ENCODE peak calls at places on chromosome 22, in nine cellular contexts. One of them, this sample, is unnamed.

GRCh38 chr22:31683181-31684105 is 21.4 kb upstream of the PISD start:
- DNase-seq in left lung: no peak
- DNase-seq in fibroblast of lung: no peak
- DNase-seq in A549: no peak
- DNase-seq in heart left ventricle: no peak
- DNase-seq in neural progenitor cell: no peak
- DNase-seq in CD8-positive, alpha-beta memory T cell: peak; percentile 24
- DNase-seq in fibroblast of mammary gland: peak; percentile 24
- DNase-seq in lower lobe of right lung: no peak
- DNase-seq in this sample: no peak

GRCh38 chr22:48702573-48703264 is 1125.0 kb downstream of the BRD1 start:
- DNase-seq in fibroblast of mammary gland: no peak
- DNase-seq in A549: no peak
- DNase-seq in neural progenitor cell: peak; percentile 28
- DNase-seq in lower lobe of right lung: peak; percentile 73
- DNase-seq in CD8-positive, alpha-beta memory T cell: peak; percentile 41
- DNase-seq in fibroblast of lung: no peak
- DNase-seq in left lung: no peak
- DNase-seq in heart left ventricle: peak; percentile 61
- DNase-seq in this sample: no peak

GRCh38 chr22:48897959-48898358 is 929.7 kb downstream of the BRD1 start:
- DNase-seq in lower lobe of right lung: no peak
- DNase-seq in left lung: no peak
- DNase-seq in fibroblast of mammary gland: no peak
- DNase-seq in CD8-positive, alpha-beta memory T cell: no peak
- DNase-seq in neural progenitor cell: no peak
- DNase-seq in A549: no peak
- DNase-seq in fibroblast of lung: no peak
- DNase-seq in heart left ventricle: no peak
- DNase-seq in this sample: peak; percentile 30

GRCh38 chr22:32130464-32130863 is 28.6 kb downstream of the C22orf42 start:
- DNase-seq in fibroblast of lung: no peak
- DNase-seq in CD8-positive, alpha-beta memory T cell: no peak
- DNase-seq in A549: no peak
- DNase-seq in neural progenitor cell: no peak
- DNase-seq in heart left ventricle: no peak
- DNase-seq in left lung: no peak
- DNase-seq in fibroblast of mammary gland: peak; percentile 25
- DNase-seq in lower lobe of right lung: no peak
- DNase-seq in this sample: no peak

GRCh38 chr22:41290262-41291221 is 4.6 kb upstream of the RANGAP1 start:
- DNase-seq in neural progenitor cell: peak; percentile 52
- DNase-seq in left lung: no peak
- DNase-seq in heart left ventricle: peak; percentile 28
- DNase-seq in fibroblast of mammary gland: peak; percentile 63
- DNase-seq in A549: no peak
- DNase-seq in fibroblast of lung: peak; percentile 37
- DNase-seq in CD8-positive, alpha-beta memory T cell: no peak
- DNase-seq in lower lobe of right lung: no peak
- DNase-seq in this sample: peak; percentile 98

GRCh38 chr22:26318975-26319374 is 110.1 kb upstream of the ASPHD2 start:
- DNase-seq in A549: no peak
- DNase-seq in fibroblast of lung: no peak
- DNase-seq in neural progenitor cell: no peak
- DNase-seq in heart left ventricle: no peak
- DNase-seq in CD8-positive, alpha-beta memory T cell: no peak
- DNase-seq in fibroblast of mammary gland: no peak
- DNase-seq in lower lobe of right lung: no peak
- DNase-seq in left lung: no peak
- DNase-seq in this sample: no peak

GRCh38 chr22:37063436-37064420 is 12.2 kb downstream of the KCTD17 start:
- DNase-seq in fibroblast of lung: no peak
- DNase-seq in fibroblast of mammary gland: no peak
- DNase-seq in neural progenitor cell: no peak
- DNase-seq in CD8-positive, alpha-beta memory T cell: no peak
- DNase-seq in lower lobe of right lung: no peak
- DNase-seq in heart left ventricle: no peak
- DNase-seq in left lung: no peak
- DNase-seq in A549: no peak
- DNase-seq in this sample: no peak

GRCh38 chr22:48635825-48636224 is 1191.8 kb downstream of the BRD1 start:
- DNase-seq in neural progenitor cell: no peak
- DNase-seq in left lung: no peak
- DNase-seq in fibroblast of mammary gland: no peak
- DNase-seq in A549: no peak
- DNase-seq in lower lobe of right lung: no peak
- DNase-seq in heart left ventricle: no peak
- DNase-seq in fibroblast of lung: no peak
- DNase-seq in CD8-positive, alpha-beta memory T cell: no peak
- DNase-seq in this sample: no peak

GRCh38 chr22:48827228-48827810 is 1000.4 kb downstream of the BRD1 start:
- DNase-seq in fibroblast of mammary gland: no peak
- DNase-seq in neural progenitor cell: no peak
- DNase-seq in fibroblast of lung: no peak
- DNase-seq in CD8-positive, alpha-beta memory T cell: no peak
- DNase-seq in heart left ventricle: no peak
- DNase-seq in lower lobe of right lung: no peak
- DNase-seq in A549: no peak
- DNase-seq in left lung: no peak
- DNase-seq in this sample: no peak

GRCh38 chr22:30763815-30764686 is 69.4 kb downstream of the OSBP2 start:
- DNase-seq in heart left ventricle: no peak
- DNase-seq in A549: peak; percentile 59
- DNase-seq in lower lobe of right lung: no peak
- DNase-seq in fibroblast of lung: peak; percentile 84
- DNase-seq in CD8-positive, alpha-beta memory T cell: peak; percentile 56
- DNase-seq in left lung: no peak
- DNase-seq in neural progenitor cell: peak; percentile 88
- DNase-seq in fibroblast of mammary gland: peak; percentile 81
- DNase-seq in this sample: no peak

GRCh38 chr22:49365910-49366309 is 461.8 kb downstream of the BRD1 start:
- DNase-seq in neural progenitor cell: no peak
- DNase-seq in fibroblast of mammary gland: no peak
- DNase-seq in left lung: no peak
- DNase-seq in CD8-positive, alpha-beta memory T cell: no peak
- DNase-seq in heart left ventricle: no peak
- DNase-seq in lower lobe of right lung: no peak
- DNase-seq in A549: no peak
- DNase-seq in fibroblast of lung: no peak
- DNase-seq in this sample: no peak

GRCh38 chr22:35314161-35314942 is 14.7 kb downstream of the TOM1 start:
- DNase-seq in neural progenitor cell: no peak
- DNase-seq in CD8-positive, alpha-beta memory T cell: peak; percentile 36
- DNase-seq in A549: no peak
- DNase-seq in heart left ventricle: no peak
- DNase-seq in fibroblast of mammary gland: no peak
- DNase-seq in lower lobe of right lung: no peak
- DNase-seq in fibroblast of lung: no peak
- DNase-seq in left lung: peak; percentile 27
- DNase-seq in this sample: no peak

GRCh38 chr22:46579751-46580449 is 40.3 kb upstream of the GRAMD4 start:
- DNase-seq in heart left ventricle: peak; percentile 55
- DNase-seq in neural progenitor cell: no peak
- DNase-seq in A549: no peak
- DNase-seq in CD8-positive, alpha-beta memory T cell: no peak
- DNase-seq in lower lobe of right lung: no peak
- DNase-seq in left lung: peak; percentile 29
- DNase-seq in fibroblast of lung: no peak
- DNase-seq in fibroblast of mammary gland: no peak
- DNase-seq in this sample: no peak

GRCh38 chr22:46578251-46578823 is 40.9 kb upstream of the CELSR1 start:
- DNase-seq in heart left ventricle: no peak
- DNase-seq in A549: no peak
- DNase-seq in left lung: peak; percentile 50
- DNase-seq in lower lobe of right lung: peak; percentile 46
- DNase-seq in fibroblast of lung: no peak
- DNase-seq in neural progenitor cell: no peak
- DNase-seq in fibroblast of mammary gland: no peak
- DNase-seq in CD8-positive, alpha-beta memory T cell: no peak
- DNase-seq in this sample: no peak

GRCh38 chr22:46580940-46581579 is 39.1 kb upstream of the GRAMD4 start:
- DNase-seq in lower lobe of right lung: peak; percentile 28
- DNase-seq in A549: no peak
- DNase-seq in left lung: no peak
- DNase-seq in fibroblast of mammary gland: no peak
- DNase-seq in fibroblast of lung: no peak
- DNase-seq in heart left ventricle: no peak
- DNase-seq in CD8-positive, alpha-beta memory T cell: no peak
- DNase-seq in neural progenitor cell: no peak
- DNase-seq in this sample: no peak

GRCh38 chr22:46577361-46578249 is 40.2 kb upstream of the CELSR1 start:
- DNase-seq in fibroblast of lung: no peak
- DNase-seq in neural progenitor cell: peak; percentile 11
- DNase-seq in heart left ventricle: peak; percentile 64
- DNase-seq in CD8-positive, alpha-beta memory T cell: no peak
- DNase-seq in fibroblast of mammary gland: no peak
- DNase-seq in A549: no peak
- DNase-seq in left lung: peak; percentile 38
- DNase-seq in lower lobe of right lung: peak; percentile 60
- DNase-seq in this sample: no peak

DNA sequence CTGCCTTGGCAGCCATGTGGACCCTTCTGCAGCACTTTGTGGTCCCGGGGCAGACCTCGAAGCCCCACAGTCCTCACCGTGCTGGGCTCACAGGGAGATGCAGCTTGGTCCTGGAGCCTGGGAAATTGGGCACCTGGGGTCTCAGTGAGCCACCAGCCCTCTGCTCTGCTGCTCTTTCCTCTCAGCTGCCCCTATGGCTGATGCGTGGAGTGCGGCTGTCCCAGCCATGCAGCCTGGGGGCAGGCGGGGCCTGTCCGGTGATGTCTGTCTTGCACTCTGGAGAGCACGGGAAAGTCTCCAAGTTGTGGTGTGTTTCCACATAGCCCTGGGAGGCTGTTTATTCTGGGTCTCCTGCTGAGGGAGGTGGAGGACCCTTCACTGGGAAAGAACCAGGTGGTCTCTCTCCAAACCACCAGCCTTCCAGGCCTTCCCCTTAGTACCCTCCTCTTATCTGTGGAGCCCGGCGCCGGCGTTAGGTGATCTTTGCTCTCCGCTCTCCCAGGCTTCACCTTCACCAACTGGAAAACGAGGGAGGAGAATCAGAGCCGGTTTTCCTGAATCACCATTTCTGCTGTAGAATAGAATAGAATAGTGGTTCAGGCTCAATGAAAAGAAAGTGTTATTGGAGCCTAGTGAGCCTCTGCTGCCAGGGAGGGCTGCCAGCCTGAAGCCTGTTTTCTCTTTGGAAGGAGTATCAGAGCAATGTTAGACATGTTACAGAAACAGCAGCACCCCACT is 41.2 kb upstream of the GRAMD4 start:
- DNase-seq in fibroblast of lung: peak; percentile 71
- DNase-seq in CD8-positive, alpha-beta memory T cell: no peak
- DNase-seq in A549: no peak
- DNase-seq in heart left ventricle: peak; percentile 76
- DNase-seq in lower lobe of right lung: peak; percentile 63
- DNase-seq in fibroblast of mammary gland: peak; percentile 35
- DNase-seq in neural progenitor cell: peak; percentile 37
- DNase-seq in left lung: peak; percentile 61
- DNase-seq in this sample: no peak
- H3K4me3 ChIP-seq in fibroblast of lung: peak overlapping the region; percentile 67
- H3K4me3 ChIP-seq in CD8-positive, alpha-beta memory T cell: no peak overlapping the region
- H3K4me3 ChIP-seq in A549: no peak overlapping the region
- H3K4me3 ChIP-seq in heart left ventricle: peak overlapping the region; percentile 6
- H3K4me3 ChIP-seq in lower lobe of right lung: peak overlapping the region; percentile 81
- H3K4me3 ChIP-seq in fibroblast of mammary gland: no peak overlapping the region
- H3K4me3 ChIP-seq in neural progenitor cell: no peak overlapping the region
- H3K4me3 ChIP-seq in left lung: peak overlapping the region; percentile 66
- H3K4me3 ChIP-seq in this sample: no peak overlapping the region

DNA sequence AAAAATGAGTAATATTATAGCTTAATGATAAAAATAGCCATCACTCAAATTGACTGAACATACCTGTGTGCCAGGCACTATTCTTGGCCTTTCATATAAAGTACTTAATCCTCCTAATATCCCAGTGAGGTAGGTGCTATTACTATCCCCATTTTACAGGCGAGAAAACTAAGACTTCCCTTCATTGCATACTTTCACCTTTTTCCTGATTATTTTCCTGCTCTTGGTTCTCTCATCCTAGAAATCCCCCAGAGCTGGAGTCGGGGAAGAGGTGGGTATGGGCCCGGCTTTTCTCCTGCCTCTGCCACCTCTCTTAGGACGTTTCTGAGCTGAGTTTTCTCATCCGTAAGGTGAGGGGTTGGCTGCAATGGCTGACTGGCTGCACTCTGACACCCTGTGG is 2.2 kb downstream of the NPTXR start:
- DNase-seq in lower lobe of right lung: no peak
- DNase-seq in CD8-positive, alpha-beta memory T cell: no peak
- DNase-seq in fibroblast of lung: no peak
- DNase-seq in heart left ventricle: no peak
- DNase-seq in A549: no peak
- DNase-seq in left lung: no peak
- DNase-seq in fibroblast of mammary gland: no peak
- DNase-seq in neural progenitor cell: no peak
- DNase-seq in this sample: no peak
- H3K4me3 ChIP-seq in lower lobe of right lung: no peak overlapping the region
- H3K4me3 ChIP-seq in CD8-positive, alpha-beta memory T cell: no peak overlapping the region
- H3K4me3 ChIP-seq in fibroblast of lung: no peak overlapping the region
- H3K4me3 ChIP-seq in heart left ventricle: no peak overlapping the region
- H3K4me3 ChIP-seq in A549: no peak overlapping the region
- H3K4me3 ChIP-seq in left lung: no peak overlapping the region
- H3K4me3 ChIP-seq in fibroblast of mammary gland: no peak overlapping the region
- H3K4me3 ChIP-seq in neural progenitor cell: no peak overlapping the region
- H3K4me3 ChIP-seq in this sample: no peak overlapping the region

GRCh38 chr22:45867906-45868555 is 108.9 kb downstream of the WNT7B start:
- DNase-seq in CD8-positive, alpha-beta memory T cell: no peak
- DNase-seq in fibroblast of mammary gland: no peak
- DNase-seq in A549: no peak
- DNase-seq in neural progenitor cell: no peak
- DNase-seq in lower lobe of right lung: no peak
- DNase-seq in heart left ventricle: peak; percentile 51
- DNase-seq in fibroblast of lung: no peak
- DNase-seq in left lung: no peak
- DNase-seq in this sample: no peak
- H3K4me3 ChIP-seq in CD8-positive, alpha-beta memory T cell: no peak overlapping the region
- H3K4me3 ChIP-seq in fibroblast of mammary gland: no peak overlapping the region
- H3K4me3 ChIP-seq in A549: no peak overlapping the region
- H3K4me3 ChIP-seq in neural progenitor cell: peak overlapping the region; percentile 54
- H3K4me3 ChIP-seq in lower lobe of right lung: peak overlapping the region; percentile 32
- H3K4me3 ChIP-seq in heart left ventricle: no peak overlapping the region
- H3K4me3 ChIP-seq in fibroblast of lung: no peak overlapping the region
- H3K4me3 ChIP-seq in left lung: no peak overlapping the region
- H3K4me3 ChIP-seq in this sample: no peak overlapping the region

DNA sequence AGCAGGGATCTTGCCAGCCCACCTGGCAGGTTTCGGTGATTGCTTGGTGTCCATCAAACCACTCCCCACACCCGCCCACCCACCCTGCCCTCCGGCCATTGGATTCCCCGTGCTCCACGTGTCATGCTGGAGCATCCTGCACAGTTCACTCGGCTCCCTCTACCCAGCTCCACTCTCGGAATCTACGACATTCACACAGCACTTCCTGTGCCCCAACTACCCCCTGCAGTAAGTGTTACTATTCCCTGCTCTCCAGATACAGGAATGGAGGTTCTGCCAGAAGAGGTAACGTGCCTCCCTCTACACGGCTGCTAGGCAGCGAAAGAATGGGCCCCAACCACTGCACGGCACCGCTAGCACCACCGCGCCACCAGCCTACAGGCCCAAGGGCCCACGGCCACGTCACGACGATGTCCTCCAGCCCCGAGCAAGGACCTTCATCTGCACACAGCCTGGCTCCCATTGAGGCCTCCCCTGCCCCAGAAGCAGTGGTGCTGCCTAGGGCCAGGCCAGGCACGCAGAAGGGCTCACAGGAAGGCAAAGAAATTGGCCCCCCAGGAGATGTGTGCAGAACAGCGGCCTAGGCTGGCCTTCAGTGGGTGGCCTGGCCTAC is 27.6 kb downstream of the WNT7B start:
- DNase-seq in heart left ventricle: no peak
- DNase-seq in left lung: no peak
- DNase-seq in CD8-positive, alpha-beta memory T cell: no peak
- DNase-seq in fibroblast of lung: no peak
- DNase-seq in A549: no peak
- DNase-seq in neural progenitor cell: no peak
- DNase-seq in fibroblast of mammary gland: no peak
- DNase-seq in lower lobe of right lung: no peak
- DNase-seq in this sample: no peak
- H3K4me3 ChIP-seq in heart left ventricle: no peak overlapping the region
- H3K4me3 ChIP-seq in left lung: no peak overlapping the region
- H3K4me3 ChIP-seq in CD8-positive, alpha-beta memory T cell: no peak overlapping the region
- H3K4me3 ChIP-seq in fibroblast of lung: no peak overlapping the region
- H3K4me3 ChIP-seq in A549: no peak overlapping the region
- H3K4me3 ChIP-seq in neural progenitor cell: no peak overlapping the region
- H3K4me3 ChIP-seq in fibroblast of mammary gland: no peak overlapping the region
- H3K4me3 ChIP-seq in lower lobe of right lung: no peak overlapping the region
- H3K4me3 ChIP-seq in this sample: no peak overlapping the region